ENCODE peak calls at places on chromosomes 6 and 20, in five cellular contexts. One of them, this sample, is unnamed.

GRCh38 chr6:45786243-45786795 is 229.3 kb downstream of the CLIC5 start:
- DNase-seq in progenitor cell of endocrine pancreas: no peak
- DNase-seq in heart right ventricle: no peak
- DNase-seq in cardiac fibroblast: no peak
- DNase-seq in endothelial cell: no peak
- DNase-seq in this sample: no peak

GRCh38 chr6:42564496-42564890 is 664 bp downstream of the UBR2 start:
- DNase-seq in progenitor cell of endocrine pancreas: no peak
- DNase-seq in heart right ventricle: no peak
- DNase-seq in cardiac fibroblast: no peak
- DNase-seq in endothelial cell: no peak
- DNase-seq in this sample: no peak

GRCh38 chr6:151141685-151142084 is 98.1 kb upstream of the AKAP12 start:
- DNase-seq in progenitor cell of endocrine pancreas: no peak
- DNase-seq in heart right ventricle: peak; percentile 50
- DNase-seq in cardiac fibroblast: peak; percentile 88
- DNase-seq in endothelial cell: no peak
- DNase-seq in this sample: peak; percentile 38

GRCh38 chr6:111713811-111714210 is 108.1 kb upstream of the TRAF3IP2 start:
- DNase-seq in progenitor cell of endocrine pancreas: no peak
- DNase-seq in heart right ventricle: no peak
- DNase-seq in cardiac fibroblast: no peak
- DNase-seq in endothelial cell: no peak
- DNase-seq in this sample: no peak

GRCh38 chr6:143079325-143079640 is 18.6 kb downstream of the AIG1 start:
- DNase-seq in progenitor cell of endocrine pancreas: no peak
- DNase-seq in heart right ventricle: no peak
- DNase-seq in cardiac fibroblast: no peak
- DNase-seq in endothelial cell: no peak
- DNase-seq in this sample: no peak

GRCh38 chr6:157954150-157955117 is 27.2 kb upstream of the SYNJ2 start:
- DNase-seq in progenitor cell of endocrine pancreas: peak; percentile 56
- DNase-seq in heart right ventricle: no peak
- DNase-seq in cardiac fibroblast: peak; percentile 69
- DNase-seq in endothelial cell: peak; percentile 32
- DNase-seq in this sample: no peak

GRCh38 chr6:53618219-53618618 is 47.3 kb downstream of the KLHL31 start:
- DNase-seq in progenitor cell of endocrine pancreas: no peak
- DNase-seq in heart right ventricle: no peak
- DNase-seq in cardiac fibroblast: no peak
- DNase-seq in endothelial cell: no peak
- DNase-seq in this sample: no peak

GRCh38 chr6:76861403-76861802 is 601.9 kb downstream of the HTR1B start:
- DNase-seq in progenitor cell of endocrine pancreas: no peak
- DNase-seq in heart right ventricle: no peak
- DNase-seq in cardiac fibroblast: no peak
- DNase-seq in endothelial cell: peak; percentile 38
- DNase-seq in this sample: peak; percentile 13

GRCh38 chr6:11785953-11786579 is 7.5 kb upstream of the ADTRP start:
- DNase-seq in progenitor cell of endocrine pancreas: no peak
- DNase-seq in heart right ventricle: no peak
- DNase-seq in cardiac fibroblast: no peak
- DNase-seq in endothelial cell: no peak
- DNase-seq in this sample: no peak

GRCh38 chr6:3202999-3203696 is 24.3 kb downstream of the TUBB2B start:
- DNase-seq in progenitor cell of endocrine pancreas: no peak
- DNase-seq in heart right ventricle: no peak
- DNase-seq in cardiac fibroblast: peak; percentile 64
- DNase-seq in endothelial cell: no peak
- DNase-seq in this sample: no peak

GRCh38 chr20:45970646-45971424 is 1.2 kb downstream of the ZNF335 start:
- DNase-seq in progenitor cell of endocrine pancreas: no peak
- DNase-seq in heart right ventricle: peak; percentile 48
- DNase-seq in cardiac fibroblast: peak; percentile 35
- DNase-seq in endothelial cell: no peak
- DNase-seq in this sample: no peak

GRCh38 chr6:36627801-36628246 is 33.7 kb downstream of the SRSF3 start:
- DNase-seq in progenitor cell of endocrine pancreas: no peak
- DNase-seq in heart right ventricle: peak; percentile 67
- DNase-seq in cardiac fibroblast: peak; percentile 95
- DNase-seq in endothelial cell: no peak
- DNase-seq in this sample: peak; percentile 70

GRCh38 chr6:100274147-100274546 is 190.6 kb downstream of the SIM1 start:
- DNase-seq in progenitor cell of endocrine pancreas: no peak
- DNase-seq in heart right ventricle: no peak
- DNase-seq in cardiac fibroblast: no peak
- DNase-seq in endothelial cell: no peak
- DNase-seq in this sample: no peak

GRCh38 chr6:139701003-139701402 is 326.6 kb upstream of the CITED2 start:
- DNase-seq in progenitor cell of endocrine pancreas: no peak
- DNase-seq in heart right ventricle: no peak
- DNase-seq in cardiac fibroblast: no peak
- DNase-seq in endothelial cell: no peak
- DNase-seq in this sample: no peak

GRCh38 chr20:9508240-9508661 is 6.1 kb upstream of the LAMP5 start:
- DNase-seq in progenitor cell of endocrine pancreas: no peak
- DNase-seq in heart right ventricle: no peak
- DNase-seq in cardiac fibroblast: no peak
- DNase-seq in endothelial cell: no peak
- DNase-seq in this sample: no peak

GRCh38 chr6:36378936-36379335 is 8.5 kb downstream of the ETV7 start:
- DNase-seq in progenitor cell of endocrine pancreas: no peak
- DNase-seq in heart right ventricle: no peak
- DNase-seq in cardiac fibroblast: no peak
- DNase-seq in endothelial cell: no peak
- DNase-seq in this sample: no peak

GRCh38 chr20:62918137-62918536 is 8.2 kb downstream of the DIDO1 start:
- DNase-seq in progenitor cell of endocrine pancreas: no peak
- DNase-seq in heart right ventricle: no peak
- DNase-seq in cardiac fibroblast: no peak
- DNase-seq in endothelial cell: no peak
- DNase-seq in this sample: no peak

GRCh38 chr20:43910564-43910963 is 4.1 kb upstream of the TOX2 start:
- DNase-seq in progenitor cell of endocrine pancreas: no peak
- DNase-seq in heart right ventricle: no peak
- DNase-seq in cardiac fibroblast: no peak
- DNase-seq in endothelial cell: no peak
- DNase-seq in this sample: no peak

GRCh38 chr6:135180458-135181332 is at the start of gene MYB:
- DNase-seq in progenitor cell of endocrine pancreas: peak; percentile 59
- DNase-seq in heart right ventricle: no peak
- DNase-seq in cardiac fibroblast: peak; percentile 54
- DNase-seq in endothelial cell: peak; percentile 74
- DNase-seq in this sample: peak; percentile 62

GRCh38 chr6:169079650-169080049 is 174.0 kb downstream of the THBS2 start:
- DNase-seq in progenitor cell of endocrine pancreas: no peak
- DNase-seq in heart right ventricle: no peak
- DNase-seq in cardiac fibroblast: no peak
- DNase-seq in endothelial cell: no peak
- DNase-seq in this sample: peak; percentile 27

GRCh38 chr20:33377366-33377765 is 24.0 kb downstream of the CDK5RAP1 start:
- DNase-seq in progenitor cell of endocrine pancreas: no peak
- DNase-seq in heart right ventricle: no peak
- DNase-seq in cardiac fibroblast: no peak
- DNase-seq in endothelial cell: no peak
- DNase-seq in this sample: no peak

GRCh38 chr6:29016559-29017427 is 11.7 kb upstream of the ZNF311 start:
- DNase-seq in progenitor cell of endocrine pancreas: peak; percentile 81
- DNase-seq in heart right ventricle: peak; percentile 80
- DNase-seq in cardiac fibroblast: peak; percentile 85
- DNase-seq in endothelial cell: peak; percentile 84
- DNase-seq in this sample: peak; percentile 89

GRCh38 chr6:36590237-36590636 is 3.9 kb upstream of the SRSF3 start:
- DNase-seq in progenitor cell of endocrine pancreas: no peak
- DNase-seq in heart right ventricle: no peak
- DNase-seq in cardiac fibroblast: peak; percentile 77
- DNase-seq in endothelial cell: no peak
- DNase-seq in this sample: peak; percentile 70

GRCh38 chr6:43823879-43824740 is 54.1 kb downstream of the VEGFA start:
- DNase-seq in progenitor cell of endocrine pancreas: no peak
- DNase-seq in heart right ventricle: no peak
- DNase-seq in cardiac fibroblast: no peak
- DNase-seq in endothelial cell: no peak
- DNase-seq in this sample: no peak

GRCh38 chr6:31158863-31159855 is 770 bp downstream of the TCF19 start:
- DNase-seq in progenitor cell of endocrine pancreas: no peak
- DNase-seq in heart right ventricle: no peak
- DNase-seq in cardiac fibroblast: peak; percentile 17
- DNase-seq in endothelial cell: no peak
- DNase-seq in this sample: peak; percentile 6

DNA sequence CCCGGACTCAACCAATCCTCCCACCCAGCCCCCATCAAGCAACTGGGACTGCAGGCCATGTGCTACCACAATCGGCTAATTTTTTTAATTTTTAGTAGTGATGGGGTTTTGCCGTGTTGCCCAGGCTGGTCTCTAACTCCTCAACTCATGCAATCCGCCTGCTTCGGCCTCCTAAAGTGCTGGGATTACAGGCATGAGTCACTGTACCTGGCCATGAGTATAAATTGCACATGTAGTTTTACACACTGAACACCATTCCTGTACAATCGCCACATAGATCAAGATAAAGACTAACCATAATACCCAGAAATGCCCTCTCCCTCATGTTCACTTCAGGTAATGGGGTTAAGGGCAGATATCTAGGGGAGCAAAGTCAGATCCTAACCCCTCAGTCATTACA is 26.4 kb downstream of the TRPC4AP start:
- DNase-seq in progenitor cell of endocrine pancreas: no peak
- DNase-seq in heart right ventricle: no peak
- DNase-seq in cardiac fibroblast: no peak
- DNase-seq in endothelial cell: no peak
- DNase-seq in this sample: peak; percentile 14
- TF ChIP-seq CTCF in progenitor cell of endocrine pancreas: no peak
- TF ChIP-seq CTCF in heart right ventricle: no peak
- TF ChIP-seq CTCF in cardiac fibroblast: no peak
- TF ChIP-seq CTCF in endothelial cell: no peak
- TF ChIP-seq CTCF in this sample: no peak

DNA sequence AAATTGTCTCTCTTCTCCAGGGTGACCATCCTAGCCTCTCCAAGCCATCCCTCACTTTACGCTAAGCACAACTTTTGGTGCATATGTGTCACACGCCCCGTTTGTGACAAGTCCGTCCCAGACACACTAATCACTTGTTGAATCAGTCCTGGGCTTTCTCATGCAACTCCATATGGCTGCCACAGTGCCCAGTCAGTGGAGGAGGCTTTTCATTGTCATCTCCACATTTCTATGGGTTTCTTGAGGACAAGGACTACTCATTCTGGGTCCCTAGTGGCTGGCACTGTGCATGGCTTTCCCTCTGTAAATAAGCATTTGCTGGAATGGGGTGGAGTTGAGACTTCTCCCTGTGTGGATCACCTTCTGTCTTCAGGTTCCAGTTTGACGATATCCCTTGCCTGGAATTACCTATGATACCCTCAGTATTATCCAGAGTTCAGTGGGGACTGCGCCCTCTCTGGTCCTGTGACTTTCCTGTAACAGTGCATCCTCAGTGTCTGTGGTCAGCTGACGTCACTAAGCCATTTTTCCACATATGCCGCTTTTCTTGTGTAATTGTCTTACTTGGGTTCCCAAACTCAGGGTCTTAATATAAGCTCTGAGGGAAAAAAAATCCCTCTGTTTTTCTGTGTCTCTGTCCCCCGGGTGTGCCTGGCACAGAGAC is 59.8 kb upstream of the MYL9 start:
- DNase-seq in progenitor cell of endocrine pancreas: no peak
- DNase-seq in heart right ventricle: no peak
- DNase-seq in cardiac fibroblast: no peak
- DNase-seq in endothelial cell: no peak
- DNase-seq in this sample: no peak
- TF ChIP-seq CTCF in progenitor cell of endocrine pancreas: no peak
- TF ChIP-seq CTCF in heart right ventricle: no peak
- TF ChIP-seq CTCF in cardiac fibroblast: peak; percentile 4
- TF ChIP-seq CTCF in endothelial cell: peak; percentile 6
- TF ChIP-seq CTCF in this sample: no peak

DNA sequence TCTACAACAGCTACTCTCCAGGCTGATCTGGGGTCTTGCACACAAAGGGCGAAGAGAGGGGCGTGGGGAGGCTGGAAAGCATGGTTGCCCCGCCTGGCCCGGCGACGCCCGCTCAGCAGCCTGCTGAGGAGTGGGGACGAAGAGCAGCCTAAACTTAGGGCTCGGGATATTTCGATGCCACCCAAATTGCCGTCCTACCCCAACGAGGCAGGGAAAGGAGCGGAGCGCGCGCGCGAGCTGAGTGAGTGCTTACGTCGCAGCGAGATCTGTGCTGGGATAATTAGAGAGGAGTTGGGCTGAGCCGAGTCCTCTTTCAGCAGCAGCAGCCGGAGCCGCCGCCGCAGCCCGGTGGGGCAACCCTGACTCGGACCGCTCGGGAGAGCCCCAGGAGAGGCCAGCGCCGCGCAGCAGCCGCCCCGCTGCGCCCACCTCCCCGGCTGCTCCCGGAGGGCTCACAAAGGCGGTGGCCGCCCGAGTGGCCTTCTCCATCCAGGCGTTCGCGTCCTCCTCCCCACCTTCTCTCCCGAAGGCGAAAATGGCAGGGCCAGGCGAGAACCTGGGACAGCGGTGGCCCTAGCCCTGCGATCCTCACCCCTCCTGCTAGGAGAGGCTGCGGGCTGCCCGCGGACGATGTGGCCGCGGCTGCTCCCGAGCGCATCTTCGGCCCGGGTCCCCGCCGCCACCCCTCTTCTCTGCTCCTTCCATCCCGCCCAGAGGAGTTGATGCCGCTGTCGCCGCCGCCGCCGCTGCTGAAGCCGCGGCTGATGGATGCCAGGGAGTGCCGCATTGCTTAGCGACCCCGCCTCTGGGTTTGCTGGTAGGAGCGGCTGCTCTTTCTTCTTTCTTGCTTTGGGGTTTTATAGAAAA is at the start of gene CLVS2:
- DNase-seq in progenitor cell of endocrine pancreas: peak; percentile 23
- DNase-seq in heart right ventricle: no peak
- DNase-seq in cardiac fibroblast: peak; percentile 35
- DNase-seq in endothelial cell: peak; percentile 61
- DNase-seq in this sample: no peak
- TF ChIP-seq CTCF in progenitor cell of endocrine pancreas: no peak
- TF ChIP-seq CTCF in heart right ventricle: no peak
- TF ChIP-seq CTCF in cardiac fibroblast: no peak
- TF ChIP-seq CTCF in endothelial cell: no peak
- TF ChIP-seq CTCF in this sample: no peak

GRCh38 chr20:16241911-16242310 is 331.3 kb downstream of the KIF16B start:
- DNase-seq in progenitor cell of endocrine pancreas: no peak
- DNase-seq in heart right ventricle: no peak
- DNase-seq in cardiac fibroblast: no peak
- DNase-seq in endothelial cell: no peak
- DNase-seq in this sample: peak; percentile 12
- TF ChIP-seq CTCF in progenitor cell of endocrine pancreas: no peak
- TF ChIP-seq CTCF in heart right ventricle: no peak
- TF ChIP-seq CTCF in cardiac fibroblast: no peak
- TF ChIP-seq CTCF in endothelial cell: no peak
- TF ChIP-seq CTCF in this sample: no peak

This sample was measured in MCF 10A.